ENCODE peak calls at places on chromosomes 12 and 14, in ten cellular contexts. One of them, this sample, is unnamed.

GRCh38 chr14:27056586-27056985 is 458.8 kb upstream of the NOVA1 start:
- DNase-seq in cardiac muscle cell: no peak
- DNase-seq in SK-N-SH: no peak
- DNase-seq in HAP-1: no peak
- DNase-seq in keratinocyte: no peak
- DNase-seq in IMR-90: no peak
- DNase-seq in suprapubic skin: no peak
- DNase-seq in CD8-positive, alpha-beta T cell: no peak
- DNase-seq in CD4-positive, alpha-beta T cell: no peak
- DNase-seq in mesenchymal stem cell: no peak
- DNase-seq in this sample: no peak

GRCh38 chr12:93139028-93139665 is 210.1 kb upstream of the EEA1 start:
- DNase-seq in CD4-positive, alpha-beta T cell: no peak
- DNase-seq in IMR-90: no peak
- DNase-seq in suprapubic skin: no peak
- DNase-seq in mesenchymal stem cell: no peak
- DNase-seq in CD8-positive, alpha-beta T cell: no peak
- DNase-seq in cardiac muscle cell: no peak
- DNase-seq in HAP-1: no peak
- DNase-seq in SK-N-SH: no peak
- DNase-seq in keratinocyte: no peak
- DNase-seq in this sample: no peak

GRCh38 chr12:62123721-62124203 is 136.4 kb upstream of the USP15 start:
- DNase-seq in keratinocyte: no peak
- DNase-seq in CD4-positive, alpha-beta T cell: peak; percentile 18
- DNase-seq in mesenchymal stem cell: peak; percentile 48
- DNase-seq in SK-N-SH: peak; percentile 11
- DNase-seq in suprapubic skin: no peak
- DNase-seq in HAP-1: peak; percentile 54
- DNase-seq in CD8-positive, alpha-beta T cell: peak; percentile 22
- DNase-seq in IMR-90: peak; percentile 56
- DNase-seq in cardiac muscle cell: peak; percentile 70
- DNase-seq in this sample: no peak

GRCh38 chr14:99718811-99719192 is 34.7 kb downstream of the CYP46A1 start:
- DNase-seq in mesenchymal stem cell: no peak
- DNase-seq in HAP-1: no peak
- DNase-seq in cardiac muscle cell: no peak
- DNase-seq in CD8-positive, alpha-beta T cell: no peak
- DNase-seq in SK-N-SH: no peak
- DNase-seq in IMR-90: no peak
- DNase-seq in CD4-positive, alpha-beta T cell: no peak
- DNase-seq in suprapubic skin: peak; percentile 48
- DNase-seq in keratinocyte: no peak
- DNase-seq in this sample: no peak

GRCh38 chr12:87302126-87302732 is 727.0 kb downstream of the C12orf50 start:
- DNase-seq in keratinocyte: no peak
- DNase-seq in HAP-1: no peak
- DNase-seq in suprapubic skin: no peak
- DNase-seq in cardiac muscle cell: peak; percentile 36
- DNase-seq in IMR-90: peak; percentile 8
- DNase-seq in mesenchymal stem cell: no peak
- DNase-seq in CD8-positive, alpha-beta T cell: no peak
- DNase-seq in SK-N-SH: no peak
- DNase-seq in CD4-positive, alpha-beta T cell: no peak
- DNase-seq in this sample: no peak

GRCh38 chr14:76834296-76834695 is 8.1 kb downstream of the LRRC74A start:
- DNase-seq in mesenchymal stem cell: no peak
- DNase-seq in keratinocyte: no peak
- DNase-seq in SK-N-SH: no peak
- DNase-seq in HAP-1: no peak
- DNase-seq in suprapubic skin: no peak
- DNase-seq in CD4-positive, alpha-beta T cell: no peak
- DNase-seq in cardiac muscle cell: no peak
- DNase-seq in CD8-positive, alpha-beta T cell: no peak
- DNase-seq in IMR-90: no peak
- DNase-seq in this sample: no peak

GRCh38 chr12:32887058-32887457 is 9.5 kb downstream of the PKP2 start:
- DNase-seq in keratinocyte: no peak
- DNase-seq in CD8-positive, alpha-beta T cell: no peak
- DNase-seq in CD4-positive, alpha-beta T cell: no peak
- DNase-seq in suprapubic skin: no peak
- DNase-seq in HAP-1: no peak
- DNase-seq in mesenchymal stem cell: no peak
- DNase-seq in IMR-90: no peak
- DNase-seq in SK-N-SH: no peak
- DNase-seq in cardiac muscle cell: no peak
- DNase-seq in this sample: no peak

GRCh38 chr12:131077931-131078391 is 124.3 kb downstream of the ADGRD1 start:
- DNase-seq in SK-N-SH: no peak
- DNase-seq in CD8-positive, alpha-beta T cell: no peak
- DNase-seq in HAP-1: no peak
- DNase-seq in cardiac muscle cell: no peak
- DNase-seq in IMR-90: no peak
- DNase-seq in CD4-positive, alpha-beta T cell: no peak
- DNase-seq in suprapubic skin: peak; percentile 56
- DNase-seq in keratinocyte: no peak
- DNase-seq in mesenchymal stem cell: no peak
- DNase-seq in this sample: no peak

GRCh38 chr12:109739747-109740693 is 26.4 kb downstream of the FAM222A start:
- DNase-seq in suprapubic skin: no peak
- DNase-seq in keratinocyte: no peak
- DNase-seq in CD4-positive, alpha-beta T cell: no peak
- DNase-seq in HAP-1: peak; percentile 59
- DNase-seq in IMR-90: no peak
- DNase-seq in CD8-positive, alpha-beta T cell: no peak
- DNase-seq in SK-N-SH: peak; percentile 59
- DNase-seq in cardiac muscle cell: peak; percentile 5
- DNase-seq in mesenchymal stem cell: no peak
- DNase-seq in this sample: peak; percentile 4

GRCh38 chr12:23950775-23951391 is 1.4 kb upstream of the SOX5 start:
- DNase-seq in keratinocyte: no peak
- DNase-seq in mesenchymal stem cell: peak; percentile 72
- DNase-seq in CD8-positive, alpha-beta T cell: no peak
- DNase-seq in cardiac muscle cell: peak; percentile 21
- DNase-seq in HAP-1: peak; percentile 52
- DNase-seq in SK-N-SH: peak; percentile 9
- DNase-seq in CD4-positive, alpha-beta T cell: no peak
- DNase-seq in IMR-90: peak; percentile 17
- DNase-seq in suprapubic skin: no peak
- DNase-seq in this sample: no peak

GRCh38 chr14:44763356-44763755 is 198.4 kb downstream of the KLHL28 start:
- DNase-seq in mesenchymal stem cell: peak; percentile 12
- DNase-seq in CD4-positive, alpha-beta T cell: no peak
- DNase-seq in CD8-positive, alpha-beta T cell: no peak
- DNase-seq in suprapubic skin: no peak
- DNase-seq in cardiac muscle cell: no peak
- DNase-seq in SK-N-SH: no peak
- DNase-seq in IMR-90: peak; percentile 41
- DNase-seq in HAP-1: no peak
- DNase-seq in keratinocyte: no peak
- DNase-seq in this sample: no peak

GRCh38 chr14:64855732-64856527 is 23.8 kb downstream of the SPTB start:
- DNase-seq in keratinocyte: no peak
- DNase-seq in mesenchymal stem cell: no peak
- DNase-seq in SK-N-SH: no peak
- DNase-seq in CD4-positive, alpha-beta T cell: no peak
- DNase-seq in suprapubic skin: no peak
- DNase-seq in cardiac muscle cell: no peak
- DNase-seq in IMR-90: no peak
- DNase-seq in CD8-positive, alpha-beta T cell: no peak
- DNase-seq in HAP-1: no peak
- DNase-seq in this sample: no peak

GRCh38 chr14:87152701-87153100 is 840.3 kb downstream of the GALC start:
- DNase-seq in CD8-positive, alpha-beta T cell: no peak
- DNase-seq in IMR-90: no peak
- DNase-seq in cardiac muscle cell: no peak
- DNase-seq in suprapubic skin: no peak
- DNase-seq in mesenchymal stem cell: no peak
- DNase-seq in keratinocyte: no peak
- DNase-seq in CD4-positive, alpha-beta T cell: no peak
- DNase-seq in HAP-1: no peak
- DNase-seq in SK-N-SH: no peak
- DNase-seq in this sample: no peak

GRCh38 chr14:84254205-84254788 is 1275.6 kb upstream of the FLRT2 start:
- DNase-seq in SK-N-SH: no peak
- DNase-seq in cardiac muscle cell: peak; percentile 79
- DNase-seq in mesenchymal stem cell: peak; percentile 19
- DNase-seq in keratinocyte: no peak
- DNase-seq in HAP-1: peak; percentile 84
- DNase-seq in suprapubic skin: no peak
- DNase-seq in CD8-positive, alpha-beta T cell: no peak
- DNase-seq in IMR-90: no peak
- DNase-seq in CD4-positive, alpha-beta T cell: no peak
- DNase-seq in this sample: no peak

DNA sequence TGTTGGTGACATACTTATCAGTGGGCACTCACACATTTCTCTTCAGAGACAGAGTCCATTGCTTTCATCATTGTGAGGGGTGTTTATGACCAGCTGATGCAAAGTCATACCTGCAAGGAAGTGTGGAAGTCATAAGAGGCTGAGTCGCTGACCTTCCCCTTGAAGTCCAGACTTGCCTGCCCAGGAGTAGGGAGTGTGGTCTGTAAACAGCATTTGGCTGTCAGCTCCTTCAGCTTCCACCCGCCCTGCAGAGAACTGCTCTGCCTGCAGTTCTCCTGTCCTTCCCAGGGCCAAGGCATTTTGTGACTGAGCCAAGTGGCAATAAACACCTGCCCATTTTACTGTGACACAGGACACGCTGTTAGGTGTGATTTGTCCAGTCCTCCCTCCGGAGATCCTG is 801.3 kb downstream of the BCL11B start:
- DNase-seq in SK-N-SH: no peak
- DNase-seq in cardiac muscle cell: no peak
- DNase-seq in CD8-positive, alpha-beta T cell: no peak
- DNase-seq in CD4-positive, alpha-beta T cell: no peak
- DNase-seq in mesenchymal stem cell: no peak
- DNase-seq in suprapubic skin: no peak
- DNase-seq in IMR-90: no peak
- DNase-seq in keratinocyte: no peak
- DNase-seq in HAP-1: no peak
- DNase-seq in this sample: no peak
- H3K9me3 ChIP-seq in SK-N-SH: no peaks in the 10 kb centered on the region
- H3K9me3 ChIP-seq in cardiac muscle cell: no peaks in the 10 kb centered on the region
- H3K9me3 ChIP-seq in CD8-positive, alpha-beta T cell: no peaks in the 10 kb centered on the region
- H3K9me3 ChIP-seq in CD4-positive, alpha-beta T cell: no peaks in the 10 kb centered on the region
- H3K9me3 ChIP-seq in mesenchymal stem cell: peaks cover 5% of the 10 kb centered on the region
- H3K9me3 ChIP-seq in suprapubic skin: no peaks in the 10 kb centered on the region
- H3K9me3 ChIP-seq in IMR-90: peaks cover 24% of the 10 kb centered on the region
- H3K9me3 ChIP-seq in keratinocyte: no peaks in the 10 kb centered on the region
- H3K9me3 ChIP-seq in HAP-1: no peaks in the 10 kb centered on the region
- H3K9me3 ChIP-seq in this sample: no peaks in the 10 kb centered on the region

GRCh38 chr14:25009891-25010290 is 40.1 kb downstream of the STXBP6 start:
- DNase-seq in mesenchymal stem cell: peak; percentile 30
- DNase-seq in IMR-90: peak; percentile 39
- DNase-seq in keratinocyte: peak; percentile 15
- DNase-seq in SK-N-SH: no peak
- DNase-seq in HAP-1: no peak
- DNase-seq in suprapubic skin: no peak
- DNase-seq in cardiac muscle cell: peak; percentile 59
- DNase-seq in CD8-positive, alpha-beta T cell: no peak
- DNase-seq in CD4-positive, alpha-beta T cell: no peak
- DNase-seq in this sample: no peak

GRCh38 chr14:25007832-25008231 is 42.1 kb downstream of the STXBP6 start:
- DNase-seq in CD4-positive, alpha-beta T cell: no peak
- DNase-seq in mesenchymal stem cell: no peak
- DNase-seq in CD8-positive, alpha-beta T cell: no peak
- DNase-seq in IMR-90: no peak
- DNase-seq in cardiac muscle cell: no peak
- DNase-seq in HAP-1: no peak
- DNase-seq in SK-N-SH: no peak
- DNase-seq in suprapubic skin: no peak
- DNase-seq in keratinocyte: no peak
- DNase-seq in this sample: no peak

GRCh38 chr14:25014440-25014839 is 35.5 kb downstream of the STXBP6 start:
- DNase-seq in suprapubic skin: no peak
- DNase-seq in CD4-positive, alpha-beta T cell: no peak
- DNase-seq in IMR-90: peak; percentile 31
- DNase-seq in cardiac muscle cell: no peak
- DNase-seq in HAP-1: no peak
- DNase-seq in CD8-positive, alpha-beta T cell: no peak
- DNase-seq in keratinocyte: no peak
- DNase-seq in mesenchymal stem cell: no peak
- DNase-seq in SK-N-SH: no peak
- DNase-seq in this sample: no peak

GRCh38 chr14:25010471-25010870 is 39.5 kb downstream of the STXBP6 start:
- DNase-seq in keratinocyte: no peak
- DNase-seq in mesenchymal stem cell: no peak
- DNase-seq in CD8-positive, alpha-beta T cell: no peak
- DNase-seq in CD4-positive, alpha-beta T cell: no peak
- DNase-seq in suprapubic skin: no peak
- DNase-seq in SK-N-SH: no peak
- DNase-seq in IMR-90: no peak
- DNase-seq in cardiac muscle cell: no peak
- DNase-seq in HAP-1: no peak
- DNase-seq in this sample: no peak

GRCh38 chr14:25011095-25011494 is 38.9 kb downstream of the STXBP6 start:
- DNase-seq in suprapubic skin: no peak
- DNase-seq in SK-N-SH: no peak
- DNase-seq in cardiac muscle cell: no peak
- DNase-seq in keratinocyte: peak; percentile 13
- DNase-seq in CD8-positive, alpha-beta T cell: no peak
- DNase-seq in HAP-1: no peak
- DNase-seq in IMR-90: no peak
- DNase-seq in CD4-positive, alpha-beta T cell: no peak
- DNase-seq in mesenchymal stem cell: no peak
- DNase-seq in this sample: no peak
- H3K9me3 ChIP-seq in suprapubic skin: no peaks in the 10 kb centered on the region
- H3K9me3 ChIP-seq in SK-N-SH: no peaks in the 10 kb centered on the region
- H3K9me3 ChIP-seq in cardiac muscle cell: no peaks in the 10 kb centered on the region
- H3K9me3 ChIP-seq in keratinocyte: no peaks in the 10 kb centered on the region
- H3K9me3 ChIP-seq in CD8-positive, alpha-beta T cell: no peaks in the 10 kb centered on the region
- H3K9me3 ChIP-seq in HAP-1: no peaks in the 10 kb centered on the region
- H3K9me3 ChIP-seq in IMR-90: no peaks in the 10 kb centered on the region
- H3K9me3 ChIP-seq in CD4-positive, alpha-beta T cell: no peaks in the 10 kb centered on the region
- H3K9me3 ChIP-seq in mesenchymal stem cell: no peaks in the 10 kb centered on the region
- H3K9me3 ChIP-seq in this sample: no peaks in the 10 kb centered on the region

GRCh38 chr12:81329088-81329487 is 251.2 kb downstream of the ACSS3 start:
- DNase-seq in IMR-90: peak; percentile 2
- DNase-seq in SK-N-SH: no peak
- DNase-seq in CD8-positive, alpha-beta T cell: no peak
- DNase-seq in HAP-1: peak; percentile 46
- DNase-seq in cardiac muscle cell: peak; percentile 6
- DNase-seq in CD4-positive, alpha-beta T cell: no peak
- DNase-seq in keratinocyte: no peak
- DNase-seq in suprapubic skin: no peak
- DNase-seq in mesenchymal stem cell: peak; percentile 10
- DNase-seq in this sample: no peak
- H3K9me3 ChIP-seq in IMR-90: no peaks in the 10 kb centered on the region
- H3K9me3 ChIP-seq in SK-N-SH: no peaks in the 10 kb centered on the region
- H3K9me3 ChIP-seq in CD8-positive, alpha-beta T cell: no peaks in the 10 kb centered on the region
- H3K9me3 ChIP-seq in HAP-1: no peaks in the 10 kb centered on the region
- H3K9me3 ChIP-seq in cardiac muscle cell: no peaks in the 10 kb centered on the region
- H3K9me3 ChIP-seq in CD4-positive, alpha-beta T cell: no peaks in the 10 kb centered on the region
- H3K9me3 ChIP-seq in keratinocyte: no peaks in the 10 kb centered on the region
- H3K9me3 ChIP-seq in suprapubic skin: no peaks in the 10 kb centered on the region
- H3K9me3 ChIP-seq in mesenchymal stem cell: no peaks in the 10 kb centered on the region
- H3K9me3 ChIP-seq in this sample: no peaks in the 10 kb centered on the region

DNA sequence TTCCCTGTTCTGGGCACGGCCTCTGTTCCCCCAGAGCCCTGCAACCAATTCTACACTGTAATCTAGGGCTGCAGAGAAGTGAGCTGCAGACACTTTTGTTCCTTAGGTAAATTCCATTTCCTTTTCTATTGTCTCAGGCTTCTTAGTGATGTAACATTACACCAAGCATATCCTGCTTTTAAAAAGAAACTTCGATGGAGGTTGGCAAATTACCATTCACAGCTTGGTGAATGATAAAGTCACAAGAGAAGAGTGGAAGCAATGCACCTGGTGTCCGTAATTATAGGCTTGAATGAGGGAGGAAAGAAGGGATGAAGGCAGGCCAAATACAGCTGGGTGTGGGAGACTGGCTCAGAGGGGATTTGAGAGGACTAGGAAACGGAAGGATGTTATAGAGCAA is 68.6 kb downstream of the PPM1A start:
- DNase-seq in keratinocyte: no peak
- DNase-seq in HAP-1: no peak
- DNase-seq in CD8-positive, alpha-beta T cell: no peak
- DNase-seq in SK-N-SH: no peak
- DNase-seq in cardiac muscle cell: no peak
- DNase-seq in IMR-90: no peak
- DNase-seq in suprapubic skin: no peak
- DNase-seq in mesenchymal stem cell: no peak
- DNase-seq in CD4-positive, alpha-beta T cell: no peak
- DNase-seq in this sample: no peak
- H3K9me3 ChIP-seq in keratinocyte: no peaks in the 10 kb centered on the region
- H3K9me3 ChIP-seq in HAP-1: no peaks in the 10 kb centered on the region
- H3K9me3 ChIP-seq in CD8-positive, alpha-beta T cell: no peaks in the 10 kb centered on the region
- H3K9me3 ChIP-seq in SK-N-SH: no peaks in the 10 kb centered on the region
- H3K9me3 ChIP-seq in cardiac muscle cell: no peaks in the 10 kb centered on the region
- H3K9me3 ChIP-seq in IMR-90: no peaks in the 10 kb centered on the region
- H3K9me3 ChIP-seq in suprapubic skin: no peaks in the 10 kb centered on the region
- H3K9me3 ChIP-seq in mesenchymal stem cell: no peaks in the 10 kb centered on the region
- H3K9me3 ChIP-seq in CD4-positive, alpha-beta T cell: no peaks in the 10 kb centered on the region
- H3K9me3 ChIP-seq in this sample: no peaks in the 10 kb centered on the region